ENCODE peak calls at places on chromosomes 1 and 21, in four cellular contexts. One of them, this sample, is unnamed.

GRCh38 chr1:17053071-17053684 is 654 bp downstream of the SDHB start:
- DNase-seq in naive B cell: no peak
- DNase-seq in SJSA1: no peak
- DNase-seq in NCI-H187 treated with DMSO at 0.1 percent for 48 hours: no peak
- DNase-seq in this sample: no peak

GRCh38 chr1:154441241-154441888 is 36.2 kb downstream of the IL6R start:
- DNase-seq in naive B cell: no peak
- DNase-seq in SJSA1: no peak
- DNase-seq in NCI-H187 treated with DMSO at 0.1 percent for 48 hours: no peak
- DNase-seq in this sample: no peak

GRCh38 chr1:1106510-1107221 is 9.2 kb downstream of the C1orf159 start:
- DNase-seq in naive B cell: no peak
- DNase-seq in SJSA1: no peak
- DNase-seq in NCI-H187 treated with DMSO at 0.1 percent for 48 hours: no peak
- DNase-seq in this sample: no peak

GRCh38 chr21:42080788-42081083 is 9.6 kb downstream of the UMODL1 start:
- DNase-seq in naive B cell: no peak
- DNase-seq in SJSA1: peak
- DNase-seq in NCI-H187 treated with DMSO at 0.1 percent for 48 hours: no peak
- DNase-seq in this sample: no peak

GRCh38 chr1:60600532-60600931 is 481.8 kb upstream of the NFIA start:
- DNase-seq in naive B cell: no peak
- DNase-seq in SJSA1: no peak
- DNase-seq in NCI-H187 treated with DMSO at 0.1 percent for 48 hours: no peak
- DNase-seq in this sample: no peak

GRCh38 chr1:180501865-180502360 is 464 bp downstream of the ACBD6 start:
- DNase-seq in naive B cell: no peak
- DNase-seq in SJSA1: no peak
- DNase-seq in NCI-H187 treated with DMSO at 0.1 percent for 48 hours: peak
- DNase-seq in this sample: no peak

GRCh38 chr1:165884009-165884689 is 56.7 kb downstream of the UCK2 start:
- DNase-seq in naive B cell: no peak
- DNase-seq in SJSA1: no peak
- DNase-seq in NCI-H187 treated with DMSO at 0.1 percent for 48 hours: no peak
- DNase-seq in this sample: no peak

GRCh38 chr1:17866451-17867029 is 111.4 kb downstream of the ACTL8 start:
- DNase-seq in naive B cell: no peak
- DNase-seq in SJSA1: peak
- DNase-seq in NCI-H187 treated with DMSO at 0.1 percent for 48 hours: no peak
- DNase-seq in this sample: no peak

GRCh38 chr1:89633745-89634625 is 1.1 kb downstream of the LRRC8C start:
- DNase-seq in naive B cell: peak
- DNase-seq in SJSA1: peak
- DNase-seq in NCI-H187 treated with DMSO at 0.1 percent for 48 hours: no peak
- DNase-seq in this sample: peak

GRCh38 chr1:1205769-1206375 is 520 bp downstream of the TNFRSF18 start:
- DNase-seq in naive B cell: no peak
- DNase-seq in SJSA1: no peak
- DNase-seq in NCI-H187 treated with DMSO at 0.1 percent for 48 hours: no peak
- DNase-seq in this sample: no peak

GRCh38 chr1:117653732-117654484 is 48.1 kb downstream of the TENT5C start:
- DNase-seq in naive B cell: peak
- DNase-seq in SJSA1: no peak
- DNase-seq in NCI-H187 treated with DMSO at 0.1 percent for 48 hours: no peak
- DNase-seq in this sample: no peak

GRCh38 chr1:169849346-169850022 is 44.2 kb downstream of the SCYL3 start:
- DNase-seq in naive B cell: no peak
- DNase-seq in SJSA1: no peak
- DNase-seq in NCI-H187 treated with DMSO at 0.1 percent for 48 hours: no peak
- DNase-seq in this sample: no peak

GRCh38 chr1:109761227-109762038 is 2.3 kb downstream of the EPS8L3 start:
- DNase-seq in naive B cell: no peak
- DNase-seq in SJSA1: no peak
- DNase-seq in NCI-H187 treated with DMSO at 0.1 percent for 48 hours: no peak
- DNase-seq in this sample: no peak

GRCh38 chr1:13646533-13646932 is 53.5 kb upstream of the PRDM2 start:
- DNase-seq in naive B cell: peak
- DNase-seq in SJSA1: no peak
- DNase-seq in NCI-H187 treated with DMSO at 0.1 percent for 48 hours: no peak
- DNase-seq in this sample: no peak

GRCh38 chr1:201253906-201254624 is 29.2 kb upstream of the PKP1 start:
- DNase-seq in naive B cell: no peak
- DNase-seq in SJSA1: no peak
- DNase-seq in NCI-H187 treated with DMSO at 0.1 percent for 48 hours: no peak
- DNase-seq in this sample: no peak

GRCh38 chr1:37480581-37481288 is 6.4 kb downstream of the ZC3H12A start:
- DNase-seq in naive B cell: no peak
- DNase-seq in SJSA1: no peak
- DNase-seq in NCI-H187 treated with DMSO at 0.1 percent for 48 hours: no peak
- DNase-seq in this sample: no peak

GRCh38 chr1:235908742-235909520 is 42.2 kb upstream of the LYST start:
- DNase-seq in naive B cell: no peak
- DNase-seq in SJSA1: peak
- DNase-seq in NCI-H187 treated with DMSO at 0.1 percent for 48 hours: no peak
- DNase-seq in this sample: peak

GRCh38 chr1:8438449-8438848 is 120.5 kb downstream of the SLC45A1 start:
- DNase-seq in naive B cell: no peak
- DNase-seq in SJSA1: no peak
- DNase-seq in NCI-H187 treated with DMSO at 0.1 percent for 48 hours: no peak
- DNase-seq in this sample: no peak

GRCh38 chr1:227889863-227890405 is 57.8 kb downstream of the WNT9A start:
- DNase-seq in naive B cell: no peak
- DNase-seq in SJSA1: no peak
- DNase-seq in NCI-H187 treated with DMSO at 0.1 percent for 48 hours: no peak
- DNase-seq in this sample: no peak

GRCh38 chr1:23251812-23252211 is 34.5 kb upstream of the HTR1D start:
- DNase-seq in naive B cell: no peak
- DNase-seq in SJSA1: no peak
- DNase-seq in NCI-H187 treated with DMSO at 0.1 percent for 48 hours: no peak
- DNase-seq in this sample: no peak

GRCh38 chr1:6727535-6727934 is 25.9 kb upstream of the DNAJC11 start:
- DNase-seq in naive B cell: peak
- DNase-seq in SJSA1: peak
- DNase-seq in NCI-H187 treated with DMSO at 0.1 percent for 48 hours: no peak
- DNase-seq in this sample: peak

GRCh38 chr1:174791863-174792262 is 207.9 kb upstream of the CACYBP start:
- DNase-seq in naive B cell: no peak
- DNase-seq in SJSA1: no peak
- DNase-seq in NCI-H187 treated with DMSO at 0.1 percent for 48 hours: no peak
- DNase-seq in this sample: no peak

This sample was measured in nucleus accumbens.